ENCODE peak calls at places on chromosome 19, in ten cellular contexts. L is AG04450, U is lower leg skin, D is fibroblast of villous mesenchyme, B is nephron progenitor cell, J is chondrocyte, A is NB4, G is fibroblast of the aortic adventitia, N is WERI-Rb-1, Q is uterus. W is an unnamed sample.

GRCh38 chr19:45876411-45877197 is 9.3 kb downstream of the IRF2BP1 start:
- DNase-seq in J (no peak), A (peak; percentile 92), L (no peak), B (peak; percentile 64), U (no peak), N (no peak), Q (no peak), D (peak; percentile 27), G (no peak), W (peak; percentile 75)

GRCh38 chr19:42122691-42123607 is 9.3 kb downstream of the POU2F2 start:
- DNase-seq in N (no peak), Q (no peak), L (no peak), U (no peak), B (no peak), D (no peak), A (no peak), J (no peak), G (no peak), W (no peak)

GRCh38 chr19:47742636-47743035 is 2.7 kb upstream of the NOP53 start:
- DNase-seq in B (no peak), A (no peak), L (no peak), J (no peak), D (peak; percentile 54), G (no peak), Q (no peak), U (no peak), N (no peak), W (peak; percentile 53)

GRCh38 chr19:42216653-42217521 is 590 bp downstream of the DEDD2 start:
- DNase-seq in Q (peak; percentile 37), D (peak; percentile 34), N (peak; percentile 53), J (no peak), A (peak; percentile 49), B (peak; percentile 66), G (peak; percentile 22), U (no peak), L (no peak), W (peak; percentile 80)

GRCh38 chr19:34345934-34346333 is 19.1 kb upstream of the GPI start:
- DNase-seq in Q (no peak), J (no peak), B (peak; percentile 71), N (peak; percentile 76), D (peak; percentile 70), G (peak; percentile 70), A (peak; percentile 64), U (peak; percentile 36), L (no peak), W (peak; percentile 95)

GRCh38 chr19:1065606-1066109 is 1.3 kb upstream of the ARHGAP45 start:
- DNase-seq in L (no peak), Q (no peak), D (no peak), N (no peak), G (no peak), J (no peak), B (no peak), A (no peak), U (no peak), W (peak; percentile 53)

GRCh38 chr19:56092685-56093631 is 28.1 kb downstream of the ZNF787 start:
- DNase-seq in Q (no peak), D (no peak), G (no peak), J (no peak), U (no peak), N (no peak), B (no peak), L (no peak), A (no peak), W (no peak)

GRCh38 chr19:43809762-43810696 is 7.8 kb upstream of the LYPD5 start:
- DNase-seq in D (peak; percentile 67), J (no peak), G (peak; percentile 76), A (peak; percentile 60), U (no peak), Q (no peak), N (no peak), L (peak; percentile 32), B (no peak), W (peak; percentile 81)

GRCh38 chr19:43901395-43902390 is 33.4 kb downstream of the ZNF45 start:
- DNase-seq in B (peak; percentile 79), D (peak; percentile 90), G (peak; percentile 91), L (peak; percentile 66), Q (peak; percentile 69), J (peak; percentile 90), A (no peak), N (peak; percentile 87), U (peak; percentile 64), W (peak; percentile 91)

DNA sequence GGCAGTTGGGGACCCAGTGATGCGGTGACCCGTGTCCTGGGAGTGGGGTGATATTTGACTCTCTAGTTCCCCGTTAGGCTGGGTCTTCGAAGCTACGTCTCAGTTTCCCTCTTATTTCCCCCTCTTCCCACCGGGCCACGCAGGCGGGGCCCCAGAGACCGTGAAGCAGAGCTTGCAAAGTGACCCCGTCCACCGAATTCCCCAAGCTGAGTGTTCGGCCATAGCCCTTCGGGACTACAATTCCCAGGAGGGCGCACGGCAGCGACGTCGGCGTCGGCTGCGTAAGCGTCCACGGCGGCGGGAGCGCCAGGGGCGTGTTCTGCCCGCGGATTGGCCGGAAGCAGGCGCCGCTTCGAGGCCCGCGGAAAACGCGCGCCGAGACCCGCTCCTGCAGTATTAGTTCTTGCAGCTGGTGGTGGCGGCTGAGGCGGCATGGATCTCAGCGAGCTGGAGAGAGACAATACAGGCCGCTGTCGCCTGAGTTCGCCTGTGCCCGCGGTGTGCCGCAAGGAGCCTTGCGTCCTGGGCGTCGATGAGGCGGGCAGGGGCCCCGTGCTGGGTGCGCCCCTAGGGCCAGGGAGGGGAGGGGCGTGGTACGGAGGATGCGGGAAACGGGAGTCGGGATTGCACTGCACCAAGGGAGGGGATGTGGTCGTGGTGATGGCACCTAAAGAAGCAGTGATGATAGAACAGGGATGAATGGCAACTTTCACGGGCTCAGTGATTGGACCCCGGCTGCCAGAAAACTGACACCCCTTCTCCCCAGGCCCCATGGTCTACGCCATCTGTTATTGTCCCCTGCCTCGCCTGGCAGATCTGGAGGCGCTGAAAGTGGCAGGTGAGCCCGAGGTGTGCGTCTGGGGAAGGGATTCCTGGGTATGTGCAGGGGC is at the start of gene RNASEH2A:
- DNase-seq in N (peak; percentile 91), U (peak; percentile 85), G (peak; percentile 89), B (peak; percentile 90), Q (peak; percentile 85), L (peak; percentile 63), A (peak; percentile 94), D (peak; percentile 89), J (no peak), W (peak; percentile 95)
- TF ChIP-seq CTCF in N (peak; percentile 1), U (no peak), G (no peak), B (no peak), Q (no peak), L (no peak), A (no peak), D (peak; percentile 3), J (peak; percentile 14), W (no peak)

GRCh38 chr19:2661615-2662014 is 40.9 kb downstream of the GNG7 start:
- DNase-seq in Q (no peak), D (no peak), J (no peak), G (no peak), B (no peak), L (no peak), N (peak; percentile 46), A (peak; percentile 37), U (no peak), W (peak; percentile 57)
- TF ChIP-seq CTCF in Q (no peak), D (peak; percentile 5), J (peak; percentile 37), G (no peak), B (no peak), L (no peak), N (peak; percentile 83), A (peak; percentile 24), U (no peak), W (peak; percentile 62)

GRCh38 chr19:19738564-19738963 is 5.7 kb upstream of the ZNF14 start:
- DNase-seq in B (no peak), N (no peak), J (no peak), U (no peak), D (no peak), A (no peak), L (no peak), G (no peak), Q (no peak), W (no peak)

GRCh38 chr19:19737559-19738332 is 4.8 kb upstream of the ZNF14 start:
- DNase-seq in U (no peak), B (no peak), L (no peak), J (no peak), Q (no peak), A (no peak), G (no peak), N (no peak), D (no peak), W (no peak)

GRCh38 chr19:19732579-19733501 is at the start of gene ZNF14:
- DNase-seq in N (peak; percentile 95), B (peak; percentile 91), Q (peak; percentile 94), G (peak; percentile 92), U (peak; percentile 92), L (peak; percentile 69), D (peak; percentile 94), A (peak; percentile 95), J (peak; percentile 97), W (peak; percentile 99)
- TF ChIP-seq CTCF in N (no peak), B (no peak), Q (no peak), G (peak; percentile 34), U (no peak), L (peak; percentile 30), D (peak; percentile 22), A (peak; percentile 4), J (peak; percentile 62), W (no peak)

GRCh38 chr19:13089857-13090507 is 12.7 kb downstream of the LYL1 start:
- DNase-seq in N (no peak), D (no peak), U (no peak), Q (no peak), G (no peak), A (no peak), B (no peak), L (no peak), J (no peak), W (no peak)

GRCh38 chr19:13090511-13091231 is 12.0 kb downstream of the LYL1 start:
- DNase-seq in L (no peak), A (no peak), J (no peak), D (no peak), Q (no peak), B (no peak), U (no peak), N (peak; percentile 45), G (no peak), W (no peak)

GRCh38 chr19:13087295-13087694 is 15.4 kb downstream of the LYL1 start:
- DNase-seq in D (no peak), B (no peak), Q (no peak), J (peak; percentile 82), U (no peak), A (no peak), L (no peak), N (no peak), G (no peak), W (no peak)

GRCh38 chr19:13087795-13088537 is 14.7 kb downstream of the LYL1 start:
- DNase-seq in G (no peak), B (no peak), L (no peak), A (no peak), U (no peak), Q (no peak), N (no peak), J (no peak), D (no peak), W (peak; percentile 32)

DNA sequence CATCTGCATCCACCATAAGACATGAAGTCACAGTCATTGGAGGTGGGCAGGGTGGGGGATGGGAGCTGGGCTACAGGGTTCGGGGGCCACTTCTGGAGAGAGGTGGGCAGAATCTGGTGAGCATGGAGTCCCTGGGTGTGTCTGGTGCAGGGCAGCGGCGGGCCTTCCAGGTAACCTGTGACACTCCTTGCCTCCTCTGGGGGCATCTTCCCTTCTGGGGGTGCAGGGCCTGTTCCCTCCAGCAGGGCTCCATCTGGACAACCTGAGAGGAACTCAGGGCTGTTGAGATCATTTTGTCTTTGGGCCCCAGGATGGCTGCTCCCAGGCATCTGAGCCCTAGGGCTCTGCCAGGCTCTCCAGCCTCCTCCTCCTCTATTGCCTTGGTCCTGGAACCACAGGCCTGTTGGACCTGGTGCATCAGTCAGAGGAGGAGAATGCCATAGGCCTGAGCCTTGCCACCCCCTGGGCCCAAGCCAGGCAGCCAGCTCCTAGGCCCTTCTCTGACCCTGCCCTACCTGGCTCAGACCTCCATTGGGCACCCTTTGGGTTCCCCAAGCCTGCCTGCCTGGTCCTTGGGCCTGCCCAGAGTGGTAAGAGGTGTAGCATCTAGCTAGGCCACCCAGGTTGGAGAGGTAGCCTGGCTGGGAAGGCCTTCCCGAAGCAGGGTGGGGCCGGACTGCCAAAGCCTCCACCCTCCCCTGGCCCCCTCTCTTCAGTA is 13.4 kb downstream of the LYL1 start:
- DNase-seq in L (no peak), J (peak; percentile 82), G (no peak), A (no peak), B (no peak), N (peak; percentile 76), Q (no peak), D (no peak), U (no peak), W (peak; percentile 89)
- TF ChIP-seq CTCF in L (peak; percentile 48), J (peak; percentile 53), G (peak; percentile 48), A (peak; percentile 38), B (peak; percentile 35), N (peak; percentile 83), Q (peak; percentile 30), D (peak; percentile 35), U (no peak), W (peak; percentile 66)

W was measured in GM23338.